ENCODE peak calls at places on chromosomes 12 and 14, in ten cellular contexts. One of them, this sample, is unnamed.
A peak's percentile ranks its signal among the peaks of the same experiment; 100 is the strongest.

GRCh38 chr14:50047274-50047676 is 69.1 kb downstream of the VCPKMT start:
- DNase-seq in uterus: no peak
- DNase-seq in naive B cell: peak; percentile 58
- DNase-seq in T-cell: no peak
- DNase-seq in WTC11: no peak
- DNase-seq in MCF 10A: no peak
- DNase-seq in Right ventricle myocardium superior: no peak
- DNase-seq in H54: no peak
- DNase-seq in activated T-helper 1 cell treated with Interleukin-2 at 50 U/mL for 16 hours: no peak
- DNase-seq in fibroblast of mammary gland: no peak
- DNase-seq in this sample: no peak

GRCh38 chr12:129696952-129697351 is 206.9 kb downstream of the TMEM132D start:
- DNase-seq in uterus: no peak
- DNase-seq in naive B cell: no peak
- DNase-seq in T-cell: no peak
- DNase-seq in WTC11: no peak
- DNase-seq in MCF 10A: peak; percentile 42
- DNase-seq in Right ventricle myocardium superior: no peak
- DNase-seq in H54: no peak
- DNase-seq in activated T-helper 1 cell treated with Interleukin-2 at 50 U/mL for 16 hours: no peak
- DNase-seq in fibroblast of mammary gland: no peak
- DNase-seq in this sample: no peak

GRCh38 chr12:102043928-102044327 is 17.9 kb downstream of the WASHC3 start:
- DNase-seq in uterus: no peak
- DNase-seq in naive B cell: no peak
- DNase-seq in T-cell: no peak
- DNase-seq in WTC11: no peak
- DNase-seq in MCF 10A: no peak
- DNase-seq in Right ventricle myocardium superior: no peak
- DNase-seq in H54: no peak
- DNase-seq in activated T-helper 1 cell treated with Interleukin-2 at 50 U/mL for 16 hours: no peak
- DNase-seq in fibroblast of mammary gland: no peak
- DNase-seq in this sample: no peak

GRCh38 chr12:105100207-105100985 is 7.1 kb upstream of the WASHC4 start:
- DNase-seq in uterus: no peak
- DNase-seq in naive B cell: no peak
- DNase-seq in T-cell: no peak
- DNase-seq in WTC11: no peak
- DNase-seq in MCF 10A: peak; percentile 61
- DNase-seq in Right ventricle myocardium superior: no peak
- DNase-seq in H54: no peak
- DNase-seq in activated T-helper 1 cell treated with Interleukin-2 at 50 U/mL for 16 hours: no peak
- DNase-seq in fibroblast of mammary gland: peak; percentile 76
- DNase-seq in this sample: no peak

GRCh38 chr14:61125314-61126082 is 144.5 kb downstream of the SLC38A6 start:
- DNase-seq in uterus: no peak
- DNase-seq in naive B cell: no peak
- DNase-seq in T-cell: no peak
- DNase-seq in WTC11: no peak
- DNase-seq in MCF 10A: no peak
- DNase-seq in Right ventricle myocardium superior: no peak
- DNase-seq in H54: no peak
- DNase-seq in activated T-helper 1 cell treated with Interleukin-2 at 50 U/mL for 16 hours: no peak
- DNase-seq in fibroblast of mammary gland: no peak
- DNase-seq in this sample: peak; percentile 58

GRCh38 chr12:110254971-110255540 is 26.0 kb upstream of the ATP2A2 start:
- DNase-seq in uterus: no peak
- DNase-seq in naive B cell: no peak
- DNase-seq in T-cell: no peak
- DNase-seq in WTC11: no peak
- DNase-seq in MCF 10A: no peak
- DNase-seq in Right ventricle myocardium superior: no peak
- DNase-seq in H54: no peak
- DNase-seq in activated T-helper 1 cell treated with Interleukin-2 at 50 U/mL for 16 hours: no peak
- DNase-seq in fibroblast of mammary gland: no peak
- DNase-seq in this sample: no peak

GRCh38 chr14:95297832-95298231 is 21.9 kb downstream of the CLMN start:
- DNase-seq in uterus: no peak
- DNase-seq in naive B cell: no peak
- DNase-seq in T-cell: no peak
- DNase-seq in WTC11: no peak
- DNase-seq in MCF 10A: no peak
- DNase-seq in Right ventricle myocardium superior: no peak
- DNase-seq in H54: no peak
- DNase-seq in activated T-helper 1 cell treated with Interleukin-2 at 50 U/mL for 16 hours: no peak
- DNase-seq in fibroblast of mammary gland: no peak
- DNase-seq in this sample: no peak

GRCh38 chr14:104135121-104135903 is 3.1 kb upstream of the KIF26A start:
- DNase-seq in uterus: no peak
- DNase-seq in naive B cell: no peak
- DNase-seq in T-cell: no peak
- DNase-seq in WTC11: peak; percentile 87
- DNase-seq in MCF 10A: no peak
- DNase-seq in Right ventricle myocardium superior: peak; percentile 39
- DNase-seq in H54: peak; percentile 77
- DNase-seq in activated T-helper 1 cell treated with Interleukin-2 at 50 U/mL for 16 hours: no peak
- DNase-seq in fibroblast of mammary gland: peak; percentile 14
- DNase-seq in this sample: peak; percentile 92

GRCh38 chr12:21852251-21852650 is 77.7 kb upstream of the KCNJ8 start:
- DNase-seq in uterus: no peak
- DNase-seq in naive B cell: no peak
- DNase-seq in T-cell: no peak
- DNase-seq in WTC11: no peak
- DNase-seq in MCF 10A: peak; percentile 51
- DNase-seq in Right ventricle myocardium superior: no peak
- DNase-seq in H54: peak; percentile 1
- DNase-seq in activated T-helper 1 cell treated with Interleukin-2 at 50 U/mL for 16 hours: no peak
- DNase-seq in fibroblast of mammary gland: peak; percentile 94
- DNase-seq in this sample: no peak

GRCh38 chr12:76020281-76020680 is 11.3 kb downstream of the PHLDA1 start:
- DNase-seq in uterus: no peak
- DNase-seq in naive B cell: no peak
- DNase-seq in T-cell: peak; percentile 57
- DNase-seq in WTC11: no peak
- DNase-seq in MCF 10A: peak; percentile 94
- DNase-seq in Right ventricle myocardium superior: no peak
- DNase-seq in H54: no peak
- DNase-seq in activated T-helper 1 cell treated with Interleukin-2 at 50 U/mL for 16 hours: peak; percentile 53
- DNase-seq in fibroblast of mammary gland: peak; percentile 88
- DNase-seq in this sample: no peak

GRCh38 chr14:85313801-85314207 is 216.1 kb upstream of the FLRT2 start:
- DNase-seq in uterus: no peak
- DNase-seq in naive B cell: no peak
- DNase-seq in T-cell: no peak
- DNase-seq in WTC11: no peak
- DNase-seq in MCF 10A: no peak
- DNase-seq in Right ventricle myocardium superior: no peak
- DNase-seq in H54: no peak
- DNase-seq in activated T-helper 1 cell treated with Interleukin-2 at 50 U/mL for 16 hours: no peak
- DNase-seq in fibroblast of mammary gland: no peak
- DNase-seq in this sample: no peak

GRCh38 chr12:52023976-52024688 is 17.4 kb downstream of the TAMALIN start:
- DNase-seq in uterus: no peak
- DNase-seq in naive B cell: no peak
- DNase-seq in T-cell: no peak
- DNase-seq in WTC11: no peak
- DNase-seq in MCF 10A: no peak
- DNase-seq in Right ventricle myocardium superior: no peak
- DNase-seq in H54: no peak
- DNase-seq in activated T-helper 1 cell treated with Interleukin-2 at 50 U/mL for 16 hours: no peak
- DNase-seq in fibroblast of mammary gland: no peak
- DNase-seq in this sample: no peak

This sample was measured in WERI-Rb-1.